ENCODE peak calls at places on chromosomes 16 and 17, in ten cellular contexts. N, I, Y, O, Z, G, D, J, F and E are unnamed samples.

GRCh38 chr17:74442670-74443515 is 11.0 kb downstream of the GPRC5C start:
- DNase-seq in N (no peak), I (peak), Y (peak), O (peak), Z (no peak), G (peak), D (peak), J (peak), F (peak), E (no peak)

GRCh38 chr17:20955437-20956323 is 87.1 kb downstream of the USP22 start:
- DNase-seq in N (peak), I (no peak), Y (no peak), O (no peak), Z (no peak), G (peak), D (no peak), J (no peak), F (peak), E (no peak)

GRCh38 chr17:18331879-18332278 is 16.8 kb downstream of the SMCR8 start:
- DNase-seq in N (no peak), I (no peak), Y (no peak), O (no peak), Z (no peak), G (no peak), D (no peak), J (no peak), F (no peak), E (no peak)

GRCh38 chr17:1645207-1646171 is at the start of gene SCARF1:
- DNase-seq in N (no peak), I (no peak), Y (no peak), O (peak), Z (no peak), G (no peak), D (peak), J (no peak), F (peak), E (no peak)

GRCh38 chr16:89052824-89053724 is 40.6 kb upstream of the ACSF3 start:
- DNase-seq in N (peak), I (peak), Y (no peak), O (peak), Z (no peak), G (no peak), D (no peak), J (no peak), F (no peak), E (no peak)

GRCh38 chr17:45222994-45223540 is 1.4 kb downstream of the FMNL1 start:
- DNase-seq in N (no peak), I (no peak), Y (no peak), O (no peak), Z (no peak), G (no peak), D (no peak), J (no peak), F (no peak), E (no peak)

GRCh38 chr17:31373150-31374082 is 18.1 kb upstream of the RAB11FIP4 start:
- DNase-seq in N (peak), I (peak), Y (peak), O (peak), Z (peak), G (peak), D (no peak), J (no peak), F (no peak), E (peak)

GRCh38 chr17:32483451-32484019 is 3.3 kb upstream of the CDK5R1 start:
- DNase-seq in N (peak), I (peak), Y (peak), O (peak), Z (peak), G (peak), D (peak), J (peak), F (peak), E (peak)

GRCh38 chr17:7750321-7750821 is 32.8 kb downstream of the DNAH2 start:
- DNase-seq in N (peak), I (no peak), Y (no peak), O (no peak), Z (peak), G (peak), D (no peak), J (no peak), F (no peak), E (peak)

GRCh38 chr17:10135539-10136257 is 62.7 kb downstream of the GAS7 start:
- DNase-seq in N (peak), I (peak), Y (no peak), O (peak), Z (no peak), G (peak), D (no peak), J (no peak), F (no peak), E (peak)

GRCh38 chr17:41655611-41656111 is 31.3 kb upstream of the KRT17 start:
- DNase-seq in N (no peak), I (no peak), Y (peak), O (peak), Z (no peak), G (no peak), D (no peak), J (peak), F (no peak), E (no peak)

GRCh38 chr17:74012465-74012864 is 191.0 kb upstream of the RPL38 start:
- DNase-seq in N (no peak), I (peak), Y (no peak), O (no peak), Z (no peak), G (no peak), D (no peak), J (no peak), F (no peak), E (no peak)

GRCh38 chr17:39582658-39583057 is 25.1 kb downstream of the NEUROD2 start:
- DNase-seq in N (no peak), I (no peak), Y (no peak), O (no peak), Z (no peak), G (no peak), D (no peak), J (no peak), F (no peak), E (no peak)

GRCh38 chr16:70682239-70683145 is 3.4 kb downstream of the MTSS2 start:
- DNase-seq in N (no peak), I (no peak), Y (peak), O (no peak), Z (no peak), G (no peak), D (no peak), J (no peak), F (peak), E (no peak)
- TF ChIP-seq CTCF in N (no peak), I (no peak), Y (peak), O (no peak), Z (no peak), G (no peak), D (peak), J (peak), F (no peak), E (no peak)

DNA sequence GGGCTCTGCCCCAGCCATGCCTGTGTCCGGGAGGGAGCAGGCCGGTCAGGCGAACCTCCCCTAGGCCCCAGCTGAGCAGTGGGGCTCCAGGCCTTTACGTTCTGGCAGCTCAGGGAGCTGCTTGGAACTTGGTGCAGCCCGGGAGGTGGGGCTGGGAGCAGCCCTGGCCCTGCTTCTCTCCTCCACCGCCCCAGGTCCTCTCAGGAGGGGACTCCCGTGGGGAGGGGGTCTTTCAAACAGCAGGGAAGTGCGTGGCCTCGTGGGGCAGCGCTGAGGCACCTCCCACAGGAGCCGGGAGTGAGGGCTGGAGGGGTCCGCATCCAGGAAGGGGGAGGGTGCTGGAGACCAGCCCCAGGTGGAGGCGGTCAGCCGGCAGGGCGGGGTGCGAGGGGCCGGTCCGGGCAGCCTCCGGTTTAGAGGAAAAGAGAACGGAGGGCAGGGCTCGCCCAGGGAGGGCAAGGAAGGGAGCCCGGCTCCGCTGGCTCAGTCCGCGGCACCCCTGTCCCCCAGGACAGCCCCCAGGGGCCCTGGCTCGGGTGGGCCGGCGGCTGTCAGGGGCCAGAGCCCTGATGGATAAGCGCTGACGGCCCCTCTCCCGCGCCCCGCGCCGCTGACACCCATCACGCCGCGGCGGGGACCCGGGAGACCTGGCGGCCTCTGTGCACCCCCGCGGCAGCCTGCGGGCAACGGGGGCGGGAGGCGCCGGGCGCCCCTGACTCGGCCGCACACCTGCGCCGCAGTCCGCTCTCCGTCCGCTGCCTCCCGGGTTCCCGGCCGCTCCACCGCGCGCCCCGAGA is 585 bp upstream of the PRR35 start:
- DNase-seq in N (no peak), I (no peak), Y (no peak), O (no peak), Z (no peak), G (no peak), D (no peak), J (no peak), F (no peak), E (no peak)
- H3K4me3 ChIP-seq in N (no peak), I (no peak), Y (peak), O (no peak), Z (no peak), G (no peak), D (no peak), J (peak), F (peak), E (no peak)

GRCh38 chr16:81707411-81708321 is 71.4 kb upstream of the PLCG2 start:
- DNase-seq in N (peak), I (no peak), Y (no peak), O (peak), Z (no peak), G (peak), D (no peak), J (no peak), F (peak), E (peak)
- TF ChIP-seq CTCF in N (no peak), I (no peak), Y (no peak), O (no peak), Z (no peak), G (no peak), D (no peak), J (no peak), F (no peak), E (no peak)

GRCh38 chr16:7703661-7704060 is 371.0 kb downstream of the RBFOX1 start:
- DNase-seq in N (no peak), I (no peak), Y (no peak), O (no peak), Z (no peak), G (no peak), D (no peak), J (no peak), F (no peak), E (no peak)
- H3K4me3 ChIP-seq in N (no peak), I (no peak), Y (no peak), O (no peak), Z (no peak), G (no peak), D (no peak), J (no peak), F (no peak), E (no peak)

GRCh38 chr16:2898831-2899563 is 12.7 kb upstream of the FLYWCH1 start:
- DNase-seq in N (no peak), I (no peak), Y (no peak), O (no peak), Z (no peak), G (no peak), D (no peak), J (no peak), F (no peak), E (no peak)
- TF ChIP-seq CTCF in N (no peak), I (no peak), Y (no peak), O (no peak), Z (no peak), G (no peak), D (no peak), J (no peak), F (no peak), E (no peak)

GRCh38 chr17:49414271-49414621 is 436 bp downstream of the PHB1 start:
- DNase-seq in N (no peak), I (no peak), Y (no peak), O (peak), Z (no peak), G (no peak), D (no peak), J (no peak), F (no peak), E (no peak)
- H3K4me3 ChIP-seq in N (peak), I (peak), Y (peak), O (peak), Z (peak), G (peak), D (peak), J (peak), F (peak), E (peak)

GRCh38 chr16:77782694-77783093 is 5.7 kb upstream of the VAT1L start:
- DNase-seq in N (no peak), I (peak), Y (peak), O (no peak), Z (no peak), G (no peak), D (no peak), J (no peak), F (no peak), E (no peak)
- TF ChIP-seq CTCF in N (peak), I (peak), Y (peak), O (no peak), Z (peak), G (no peak), D (peak), J (peak), F (peak), E (peak)